ENCODE peak calls at places on chromosomes 5 and 9, in six cellular contexts. L is A549, E is WTC11, O is H1, Y is K562, G is endothelial cell of umbilical vein. T is an unnamed sample.

GRCh38 chr9:130934702-130935659 is 4.1 kb downstream of the FIBCD1 start:
- DNase-seq in E (no peak), G (no peak), O (no peak), Y (peak; percentile 60), L (no peak), T (peak; percentile 70)

GRCh38 chr9:130110596-130111021 is 56.9 kb downstream of the GPR107 start:
- DNase-seq in L (no peak), G (peak; percentile 43), O (no peak), E (no peak), Y (no peak), T (no peak)

GRCh38 chr9:106761493-106761892 is 101.5 kb upstream of the ZNF462 start:
- DNase-seq in O (no peak), E (no peak), G (no peak), Y (no peak), L (no peak), T (no peak)

GRCh38 chr9:85053206-85053605 is 383.7 kb downstream of the NTRK2 start:
- DNase-seq in G (no peak), E (no peak), Y (no peak), O (no peak), L (no peak), T (no peak)

GRCh38 chr5:38922199-38922598 is 76.4 kb downstream of the OSMR start:
- DNase-seq in E (peak; percentile 59), G (peak; percentile 65), O (no peak), L (peak; percentile 73), Y (peak; percentile 71), T (peak; percentile 29)

GRCh38 chr9:113219972-113220371 is 1.1 kb downstream of the FKBP15 start:
- DNase-seq in Y (no peak), G (no peak), O (no peak), L (no peak), E (no peak), T (no peak)

GRCh38 chr5:95448836-95449235 is 57.7 kb downstream of the FAM81B start:
- DNase-seq in G (no peak), O (no peak), Y (no peak), E (no peak), L (no peak), T (no peak)

GRCh38 chr5:618450-618849 is 6.3 kb downstream of the CEP72 start:
- DNase-seq in G (no peak), L (no peak), E (no peak), O (no peak), Y (no peak), T (no peak)

GRCh38 chr5:178793156-178793555 is 62.7 kb upstream of the ZNF354A start:
- DNase-seq in G (no peak), O (peak; percentile 70), L (no peak), Y (peak; percentile 17), E (peak; percentile 89), T (peak; percentile 21)

GRCh38 chr5:149283611-149284480 is 12.2 kb downstream of the AFAP1L1 start:
- DNase-seq in O (no peak), Y (no peak), G (no peak), L (no peak), E (no peak), T (no peak)

GRCh38 chr5:5883562-5883961 is 461.1 kb downstream of the ICE1 start:
- DNase-seq in L (no peak), O (no peak), G (no peak), E (no peak), Y (no peak), T (no peak)

GRCh38 chr5:174736351-174736721 is 12.0 kb downstream of the MSX2 start:
- DNase-seq in L (no peak), O (no peak), G (no peak), Y (no peak), E (no peak), T (no peak)

GRCh38 chr5:115785395-115786009 is 31.0 kb downstream of the CDO1 start:
- DNase-seq in E (peak; percentile 47), O (peak; percentile 15), G (no peak), Y (no peak), L (no peak), T (no peak)

GRCh38 chr9:135394131-135394530 is 85.5 kb upstream of the PPP1R26 start:
- DNase-seq in Y (no peak), G (no peak), O (no peak), L (no peak), E (no peak), T (no peak)

GRCh38 chr5:158142182-158142581 is 283.2 kb upstream of the CLINT1 start:
- DNase-seq in L (no peak), Y (no peak), O (no peak), G (peak; percentile 23), E (no peak), T (no peak)

GRCh38 chr5:56412601-56413379 is 179.7 kb upstream of the ANKRD55 start:
- DNase-seq in E (no peak), O (no peak), L (no peak), Y (no peak), G (no peak), T (no peak)

GRCh38 chr9:123411636-123412035 is 55.6 kb downstream of the CRB2 start:
- DNase-seq in E (no peak), Y (no peak), O (no peak), G (no peak), L (no peak), T (no peak)

GRCh38 chr5:157502143-157502647 is 42.2 kb downstream of the NIPAL4 start:
- DNase-seq in Y (no peak), G (no peak), O (no peak), L (no peak), E (no peak), T (no peak)

GRCh38 chr5:113295111-113295539 is 139.7 kb downstream of the TSSK1B start:
- DNase-seq in O (no peak), Y (no peak), E (no peak), G (no peak), L (no peak), T (no peak)

GRCh38 chr9:7320139-7320538 is 479.4 kb downstream of the DMAC1 start:
- DNase-seq in Y (no peak), L (peak; percentile 26), G (peak; percentile 18), E (no peak), O (peak; percentile 17), T (no peak)

GRCh38 chr5:95524423-95524822 is 30.4 kb downstream of the SKIC3 start:
- DNase-seq in O (no peak), G (no peak), L (no peak), E (no peak), Y (no peak), T (no peak)

GRCh38 chr5:2280318-2280717 is 397.6 kb upstream of the IRX4 start:
- DNase-seq in G (no peak), L (no peak), E (no peak), Y (no peak), O (no peak), T (no peak)

GRCh38 chr5:1310118-1310517 is 15.2 kb upstream of the TERT start:
- DNase-seq in Y (no peak), L (no peak), G (no peak), O (no peak), E (no peak), T (no peak)

GRCh38 chr5:139638090-139638735 is 9.9 kb upstream of the CXXC5 start:
- DNase-seq in Y (peak; percentile 58), E (peak; percentile 54), G (peak; percentile 38), L (no peak), O (no peak), T (no peak)

GRCh38 chr9:126704157-126704941 is 90.6 kb downstream of the LMX1B start:
- DNase-seq in Y (peak; percentile 67), L (peak; percentile 73), E (no peak), O (no peak), G (no peak), T (no peak)

GRCh38 chr5:121967187-121967586 is 5.4 kb downstream of the SRFBP1 start:
- DNase-seq in Y (no peak), E (no peak), O (no peak), L (no peak), G (peak; percentile 73), T (no peak)

GRCh38 chr5:32020271-32020670 is 153.8 kb downstream of the GOLPH3 start:
- DNase-seq in L (no peak), Y (no peak), O (no peak), E (no peak), G (no peak), T (no peak)

GRCh38 chr9:81145331-81145963 is 543.9 kb downstream of the TLE1 start:
- DNase-seq in O (no peak), G (no peak), Y (no peak), L (no peak), E (no peak), T (no peak)

GRCh38 chr9:135032868-135033460 is 54.5 kb upstream of the OLFM1 start:
- DNase-seq in Y (no peak), O (no peak), E (no peak), L (no peak), G (no peak), T (no peak)

GRCh38 chr9:99336005-99336404 is 113.9 kb downstream of the SEC61B start:
- DNase-seq in L (no peak), E (no peak), Y (no peak), O (no peak), G (no peak), T (no peak)

GRCh38 chr5:84362061-84362720 is 22.5 kb downstream of the EDIL3 start:
- DNase-seq in E (no peak), L (no peak), Y (no peak), O (no peak), G (peak; percentile 52), T (no peak)

GRCh38 chr5:133664422-133664821 is 52.1 kb upstream of the FSTL4 start:
- DNase-seq in E (no peak), G (no peak), Y (no peak), L (peak; percentile 86), O (no peak), T (no peak)

GRCh38 chr5:127446626-127447025 is 70.8 kb upstream of the PRRC1 start:
- DNase-seq in G (no peak), Y (no peak), L (no peak), E (no peak), O (no peak), T (no peak)

GRCh38 chr9:132000659-132001058 is 79.0 kb downstream of the MED27 start:
- DNase-seq in G (no peak), L (no peak), E (no peak), O (no peak), Y (no peak), T (no peak)
- TF ChIP-seq JUN in G (no peak), L (no peak), E (no peak), O (no peak), Y (no peak), T (no peak)

GRCh38 chr5:130571076-130571475 is 594.0 kb downstream of the HINT1 start:
- DNase-seq in L (no peak), E (no peak), Y (no peak), O (no peak), G (no peak), T (no peak)
- TF ChIP-seq JUN in L (no peak), E (no peak), Y (no peak), O (no peak), G (no peak), T (no peak)

DNA sequence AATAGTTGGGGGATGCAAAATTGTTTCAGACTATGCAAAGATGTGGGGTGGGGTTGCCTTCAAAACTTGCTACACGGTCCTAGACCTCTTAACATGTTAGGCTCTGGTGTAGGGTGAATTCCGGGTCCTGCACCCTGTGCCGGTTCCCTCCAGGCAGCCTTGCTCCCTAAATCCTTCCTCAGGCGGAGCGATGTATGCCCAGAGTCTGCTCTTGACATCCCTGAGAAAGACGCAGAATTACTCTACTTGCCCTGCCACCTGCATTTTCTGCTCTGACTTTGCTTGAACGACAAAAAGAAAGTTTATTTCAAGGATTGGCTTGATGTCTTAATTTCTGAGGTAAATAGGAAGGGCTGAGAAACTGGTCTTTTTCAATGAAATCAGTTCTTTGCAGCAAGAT is 691 bp downstream of the THBS4 start:
- DNase-seq in E (no peak), O (no peak), Y (no peak), L (no peak), G (no peak), T (no peak)
- TF ChIP-seq JUN in E (no peak), O (no peak), Y (no peak), L (no peak), G (no peak), T (no peak)

GRCh38 chr5:125870271-125870670 is 552.9 kb upstream of the GRAMD2B start:
- DNase-seq in Y (no peak), E (no peak), O (no peak), G (no peak), L (no peak), T (no peak)
- TF ChIP-seq JUN in Y (no peak), E (no peak), O (no peak), G (no peak), L (no peak), T (no peak)